ENCODE peak calls at places on chromosome 4, in six cellular contexts. J is naive thymus-derived CD4-positive, alpha-beta T cell; C is body of pancreas; O is HL-60; P is ascending aorta; R is K562. Y is an unnamed sample. For H3K27me3, the result is how much of the 10 kb centered on the place peaks cover.

GRCh38 chr4:114263233-114263632 is 283.8 kb upstream of the ARSJ start:
- DNase-seq in J (no peak), C (no peak), O (no peak), P (no peak), R (no peak), Y (no peak)

GRCh38 chr4:167940217-167940616 is 152.1 kb upstream of the ANXA10 start:
- DNase-seq in J (no peak), C (no peak), O (no peak), P (no peak), R (no peak), Y (peak)

GRCh38 chr4:139562067-139562684 is 6.2 kb upstream of the SETD7 start:
- DNase-seq in J (no peak), C (no peak), O (no peak), P (no peak), R (no peak), Y (no peak)

GRCh38 chr4:8393593-8394038 is 46.9 kb downstream of the ACOX3 start:
- DNase-seq in J (no peak), C (no peak), O (no peak), P (no peak), R (no peak), Y (peak)

GRCh38 chr4:186687263-186687662 is 36.4 kb downstream of the FAT1 start:
- DNase-seq in J (no peak), C (no peak), O (no peak), P (no peak), R (no peak), Y (no peak)

GRCh38 chr4:147714575-147715401 is 17.1 kb upstream of the ARHGAP10 start:
- DNase-seq in J (no peak), C (no peak), O (no peak), P (no peak), R (no peak), Y (peak)

GRCh38 chr4:10086506-10087120 is 30.0 kb downstream of the WDR1 start:
- DNase-seq in J (no peak), C (no peak), O (no peak), P (no peak), R (no peak), Y (no peak)

GRCh38 chr4:79678472-79679202 is 270.6 kb upstream of the GK2 start:
- DNase-seq in J (no peak), C (no peak), O (no peak), P (no peak), R (peak), Y (no peak)

GRCh38 chr4:99436976-99437655 is 2.0 kb upstream of the ADH7 start:
- DNase-seq in J (no peak), C (no peak), O (no peak), P (no peak), R (no peak), Y (no peak)

GRCh38 chr4:10353110-10353509 is 104.1 kb downstream of the ZNF518B start:
- DNase-seq in J (no peak), C (no peak), O (no peak), P (no peak), R (no peak), Y (no peak)

GRCh38 chr4:14301993-14302392 is 674.5 kb upstream of the BOD1L1 start:
- DNase-seq in J (no peak), C (no peak), O (no peak), P (no peak), R (no peak), Y (no peak)

GRCh38 chr4:118326585-118326984 is 26.2 kb downstream of the PRSS12 start:
- DNase-seq in J (no peak), C (no peak), O (peak), P (no peak), R (no peak), Y (no peak)

GRCh38 chr4:5120067-5120466 is 68.8 kb downstream of the STK32B start:
- DNase-seq in J (no peak), C (no peak), O (no peak), P (no peak), R (no peak), Y (no peak)

GRCh38 chr4:114041117-114041475 is 61.6 kb upstream of the ARSJ start:
- DNase-seq in J (no peak), C (no peak), O (no peak), P (no peak), R (no peak), Y (no peak)

DNA sequence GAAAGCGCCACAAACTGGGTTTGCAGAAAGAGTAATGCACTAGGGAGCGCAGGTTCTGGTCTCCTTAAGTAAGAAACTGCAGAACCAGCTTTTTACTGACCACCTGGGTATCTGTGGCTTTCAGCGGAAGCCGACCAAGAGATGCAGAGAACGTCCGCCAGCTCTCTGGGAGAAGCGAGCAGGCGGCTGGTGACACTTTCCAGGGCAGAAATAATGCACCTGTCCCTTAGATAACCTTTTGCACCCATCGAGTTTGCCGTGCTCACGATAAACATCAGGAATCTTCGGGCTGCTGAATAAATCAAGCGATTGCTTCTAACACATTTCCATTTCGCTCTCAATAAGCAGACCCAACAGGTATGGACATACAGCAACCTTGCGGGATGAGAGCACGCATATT is 3.5 kb downstream of the ATOH1 start:
- DNase-seq in J (no peak), C (no peak), O (no peak), P (no peak), R (no peak), Y (no peak)
- H3K4me3 ChIP-seq in J (no peak), C (no peak), O (no peak), P (no peak), R (no peak), Y (no peak)

GRCh38 chr4:81032174-81032551 is 1.7 kb downstream of the BMP3 start:
- DNase-seq in J (no peak), C (no peak), O (no peak), P (no peak), R (no peak), Y (no peak)
- H3K27me3 ChIP-seq in J (under half), C (under half), O (under half), P (under half), R (under half), Y (under half)

DNA sequence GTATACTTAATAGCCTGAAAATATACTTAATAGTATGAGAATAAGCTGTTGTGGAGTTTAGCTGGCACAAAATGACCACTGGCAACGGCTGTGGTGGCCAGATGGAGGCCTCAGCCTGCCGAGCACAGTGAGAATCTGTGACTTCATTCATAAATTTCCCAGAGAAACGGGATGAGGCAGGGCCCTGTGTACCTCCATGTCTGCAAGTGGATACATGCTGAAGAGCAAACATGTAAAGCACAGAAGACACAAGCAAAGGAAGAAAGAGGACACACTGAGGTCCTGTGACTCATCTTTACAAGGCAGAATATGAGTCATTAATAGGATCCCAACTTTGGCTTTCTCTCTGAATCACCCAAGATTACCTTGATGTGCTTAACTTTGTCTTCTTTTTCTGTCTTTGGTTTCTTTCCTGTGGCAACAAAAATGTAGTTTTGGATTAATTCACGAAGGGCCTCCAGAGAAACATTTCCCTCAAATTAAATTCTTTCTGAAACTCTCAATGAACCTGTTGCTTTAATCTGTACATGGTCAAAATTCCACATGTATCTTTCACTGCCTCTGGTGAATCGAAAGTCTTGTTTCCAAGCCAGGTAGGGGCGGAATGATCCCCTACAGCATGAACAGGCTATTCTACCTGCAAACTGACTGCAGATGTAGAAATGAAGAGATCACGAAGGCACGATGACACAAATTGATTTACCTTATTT is 56.4 kb downstream of the IRF2 start:
- DNase-seq in J (no peak), C (no peak), O (peak), P (no peak), R (peak), Y (peak)
- H3K4me3 ChIP-seq in J (peak), C (no peak), O (no peak), P (no peak), R (no peak), Y (no peak)

GRCh38 chr4:146641762-146642161 is 3.1 kb downstream of the POU4F2 start:
- DNase-seq in J (no peak), C (no peak), O (no peak), P (no peak), R (no peak), Y (no peak)
- H3K27me3 ChIP-seq in J (under half), C (under half), O (half or more), P (under half), R (under half), Y (under half)

GRCh38 chr4:53832549-53832948 is 231.9 kb downstream of the CHIC2 start:
- DNase-seq in J (no peak), C (no peak), O (no peak), P (no peak), R (no peak), Y (no peak)
- H3K4me3 ChIP-seq in J (no peak), C (no peak), O (no peak), P (no peak), R (no peak), Y (no peak)